ENCODE peak calls at places on chromosomes 12 and 14, in ten cellular contexts. Z is H54, F is transverse colon, I is GM18507, V is A172, L is psoas muscle, N is WTC11, C is body of pancreas, W is BJ, T is astrocyte of the spinal cord. J is an unnamed sample.

GRCh38 chr14:52553002-52553670 is 500 bp downstream of the GPR137C start:
- DNase-seq in Z (no peak), F (peak; percentile 35), I (no peak), V (no peak), L (peak; percentile 60), N (peak; percentile 59), C (peak; percentile 44), W (no peak), T (peak; percentile 9), J (no peak)

GRCh38 chr14:94773682-94774211 is 3.8 kb upstream of the GSC start:
- DNase-seq in Z (no peak), F (no peak), I (no peak), V (no peak), L (no peak), N (peak; percentile 42), C (no peak), W (no peak), T (no peak), J (no peak)

GRCh38 chr14:23327947-23328744 is 6.9 kb downstream of the PABPN1 start:
- DNase-seq in Z (peak; percentile 37), F (peak; percentile 76), I (peak; percentile 46), V (peak; percentile 48), L (no peak), N (peak; percentile 72), C (peak; percentile 81), W (no peak), T (peak; percentile 79), J (peak; percentile 65)

GRCh38 chr12:49428652-49429549 is 61.6 kb downstream of the SPATS2 start:
- DNase-seq in Z (peak; percentile 49), F (no peak), I (no peak), V (peak; percentile 68), L (no peak), N (no peak), C (no peak), W (peak; percentile 36), T (peak; percentile 74), J (peak; percentile 49)

GRCh38 chr14:102517412-102518062 is 8.0 kb upstream of the ANKRD9 start:
- DNase-seq in Z (no peak), F (peak; percentile 40), I (no peak), V (no peak), L (no peak), N (peak; percentile 48), C (no peak), W (no peak), T (no peak), J (no peak)

GRCh38 chr12:14249368-14249767 is 116.1 kb upstream of the ATF7IP start:
- DNase-seq in Z (no peak), F (no peak), I (no peak), V (peak; percentile 3), L (no peak), N (no peak), C (no peak), W (no peak), T (no peak), J (no peak)

GRCh38 chr14:94685681-94686485 is 73.7 kb downstream of the SERPINA3 start:
- DNase-seq in Z (no peak), F (no peak), I (no peak), V (no peak), L (no peak), N (no peak), C (no peak), W (no peak), T (no peak), J (no peak)

GRCh38 chr12:124510301-124510970 is 57.0 kb downstream of the NCOR2 start:
- DNase-seq in Z (no peak), F (peak; percentile 45), I (no peak), V (no peak), L (peak; percentile 80), N (peak; percentile 46), C (peak; percentile 52), W (no peak), T (no peak), J (no peak)

GRCh38 chr12:105986779-105987686 is 151.7 kb downstream of the NUAK1 start:
- DNase-seq in Z (no peak), F (no peak), I (no peak), V (peak; percentile 22), L (no peak), N (no peak), C (no peak), W (peak; percentile 88), T (peak; percentile 64), J (no peak)

GRCh38 chr14:95562892-95563685 is 28.2 kb downstream of the GLRX5 start:
- DNase-seq in Z (no peak), F (no peak), I (no peak), V (no peak), L (no peak), N (no peak), C (no peak), W (no peak), T (peak; percentile 14), J (no peak)

GRCh38 chr14:91899213-91899612 is 31.9 kb upstream of the TC2N start:
- DNase-seq in Z (no peak), F (no peak), I (no peak), V (no peak), L (no peak), N (peak; percentile 38), C (peak; percentile 94), W (no peak), T (no peak), J (no peak)

GRCh38 chr12:6700646-6701051 is at the start of gene PIANP:
- DNase-seq in Z (no peak), F (peak; percentile 48), I (no peak), V (no peak), L (no peak), N (peak; percentile 34), C (peak; percentile 40), W (no peak), T (no peak), J (no peak)

GRCh38 chr12:116091579-116091978 is 185.9 kb downstream of the MED13L start:
- DNase-seq in Z (no peak), F (no peak), I (no peak), V (no peak), L (no peak), N (no peak), C (no peak), W (no peak), T (no peak), J (no peak)

GRCh38 chr12:85626031-85626781 is 210.0 kb downstream of the RASSF9 start:
- DNase-seq in Z (peak; percentile 9), F (no peak), I (no peak), V (peak; percentile 90), L (no peak), N (no peak), C (no peak), W (peak; percentile 53), T (peak; percentile 76), J (peak; percentile 50)

GRCh38 chr12:1474567-1475153 is 119.7 kb downstream of the FBXL14 start:
- DNase-seq in Z (peak; percentile 26), F (no peak), I (no peak), V (peak; percentile 64), L (no peak), N (no peak), C (no peak), W (peak; percentile 55), T (peak; percentile 96), J (peak; percentile 80)

GRCh38 chr12:10749700-10750384 is 26.7 kb upstream of the YBX3 start:
- DNase-seq in Z (peak; percentile 35), F (peak; percentile 75), I (peak; percentile 44), V (peak; percentile 77), L (peak; percentile 70), N (peak; percentile 66), C (peak; percentile 79), W (peak; percentile 74), T (peak; percentile 96), J (peak; percentile 89)

GRCh38 chr12:8609061-8609570 is 3.5 kb downstream of the AICDA start:
- DNase-seq in Z (peak; percentile 29), F (no peak), I (no peak), V (peak; percentile 25), L (no peak), N (peak; percentile 33), C (no peak), W (no peak), T (peak; percentile 54), J (peak; percentile 15)

GRCh38 chr12:9717070-9717925 is 15.6 kb downstream of the CLECL1 start:
- DNase-seq in Z (no peak), F (no peak), I (no peak), V (no peak), L (no peak), N (no peak), C (no peak), W (no peak), T (no peak), J (no peak)

GRCh38 chr12:48197549-48197966 is 5.5 kb downstream of the OR10AD1 start:
- DNase-seq in Z (no peak), F (no peak), I (no peak), V (no peak), L (no peak), N (no peak), C (no peak), W (no peak), T (peak; percentile 39), J (no peak)

GRCh38 chr12:49961993-49962764 is 507 bp downstream of the AQP5 start:
- DNase-seq in Z (no peak), F (no peak), I (no peak), V (no peak), L (no peak), N (peak; percentile 46), C (no peak), W (no peak), T (no peak), J (no peak)

GRCh38 chr12:116821291-116821690 is 60.0 kb downstream of the HRK start:
- DNase-seq in Z (no peak), F (no peak), I (no peak), V (no peak), L (no peak), N (no peak), C (no peak), W (no peak), T (no peak), J (no peak)

J was measured in HFF-Myc.